ENCODE peak calls at places on chromosomes 6 and 20, in five cellular contexts. One of them, this sample, is unnamed.

GRCh38 chr6:11419763-11420453 is 117.6 kb upstream of the TMEM170B start:
- DNase-seq in cardiac fibroblast: no peak
- DNase-seq in stimulated activated CD8-positive, alpha-beta memory T cell treated with anti-CD3 and anti-CD28 coated beads, Interleukin-15, amount 100 ng/mL, for 24 hours: no peak
- DNase-seq in central memory CD4-positive, alpha-beta T cell: no peak
- DNase-seq in ACHN: no peak
- DNase-seq in this sample: no peak

GRCh38 chr6:20056350-20056992 is 155.8 kb downstream of the MBOAT1 start:
- DNase-seq in cardiac fibroblast: peak; percentile 77
- DNase-seq in stimulated activated CD8-positive, alpha-beta memory T cell treated with anti-CD3 and anti-CD28 coated beads, Interleukin-15, amount 100 ng/mL, for 24 hours: no peak
- DNase-seq in central memory CD4-positive, alpha-beta T cell: no peak
- DNase-seq in ACHN: peak; percentile 52
- DNase-seq in this sample: peak; percentile 50

GRCh38 chr6:21436625-21437024 is 156.9 kb upstream of the SOX4 start:
- DNase-seq in cardiac fibroblast: no peak
- DNase-seq in stimulated activated CD8-positive, alpha-beta memory T cell treated with anti-CD3 and anti-CD28 coated beads, Interleukin-15, amount 100 ng/mL, for 24 hours: no peak
- DNase-seq in central memory CD4-positive, alpha-beta T cell: no peak
- DNase-seq in ACHN: no peak
- DNase-seq in this sample: no peak

GRCh38 chr20:35988910-35989463 is 20.6 kb downstream of the CNBD2 start:
- DNase-seq in cardiac fibroblast: peak; percentile 17
- DNase-seq in stimulated activated CD8-positive, alpha-beta memory T cell treated with anti-CD3 and anti-CD28 coated beads, Interleukin-15, amount 100 ng/mL, for 24 hours: no peak
- DNase-seq in central memory CD4-positive, alpha-beta T cell: no peak
- DNase-seq in ACHN: no peak
- DNase-seq in this sample: no peak

GRCh38 chr6:12536416-12536815 is 180.2 kb upstream of the PHACTR1 start:
- DNase-seq in cardiac fibroblast: no peak
- DNase-seq in stimulated activated CD8-positive, alpha-beta memory T cell treated with anti-CD3 and anti-CD28 coated beads, Interleukin-15, amount 100 ng/mL, for 24 hours: no peak
- DNase-seq in central memory CD4-positive, alpha-beta T cell: no peak
- DNase-seq in ACHN: no peak
- DNase-seq in this sample: no peak

GRCh38 chr6:3798211-3798909 is 46.8 kb upstream of the PXDC1 start:
- DNase-seq in cardiac fibroblast: no peak
- DNase-seq in stimulated activated CD8-positive, alpha-beta memory T cell treated with anti-CD3 and anti-CD28 coated beads, Interleukin-15, amount 100 ng/mL, for 24 hours: no peak
- DNase-seq in central memory CD4-positive, alpha-beta T cell: no peak
- DNase-seq in ACHN: peak; percentile 72
- DNase-seq in this sample: no peak

GRCh38 chr20:62765432-62766070 is 30.7 kb upstream of the MRGBP start:
- DNase-seq in cardiac fibroblast: no peak
- DNase-seq in stimulated activated CD8-positive, alpha-beta memory T cell treated with anti-CD3 and anti-CD28 coated beads, Interleukin-15, amount 100 ng/mL, for 24 hours: no peak
- DNase-seq in central memory CD4-positive, alpha-beta T cell: no peak
- DNase-seq in ACHN: no peak
- DNase-seq in this sample: no peak

GRCh38 chr20:58546312-58546711 is 31.1 kb upstream of the APCDD1L start:
- DNase-seq in cardiac fibroblast: no peak
- DNase-seq in stimulated activated CD8-positive, alpha-beta memory T cell treated with anti-CD3 and anti-CD28 coated beads, Interleukin-15, amount 100 ng/mL, for 24 hours: no peak
- DNase-seq in central memory CD4-positive, alpha-beta T cell: no peak
- DNase-seq in ACHN: no peak
- DNase-seq in this sample: no peak

GRCh38 chr6:23980965-23981364 is 145.1 kb upstream of the NRSN1 start:
- DNase-seq in cardiac fibroblast: no peak
- DNase-seq in stimulated activated CD8-positive, alpha-beta memory T cell treated with anti-CD3 and anti-CD28 coated beads, Interleukin-15, amount 100 ng/mL, for 24 hours: no peak
- DNase-seq in central memory CD4-positive, alpha-beta T cell: no peak
- DNase-seq in ACHN: no peak
- DNase-seq in this sample: no peak

GRCh38 chr6:137493218-137494038 is 766 bp downstream of the OLIG3 start:
- DNase-seq in cardiac fibroblast: no peak
- DNase-seq in stimulated activated CD8-positive, alpha-beta memory T cell treated with anti-CD3 and anti-CD28 coated beads, Interleukin-15, amount 100 ng/mL, for 24 hours: no peak
- DNase-seq in central memory CD4-positive, alpha-beta T cell: no peak
- DNase-seq in ACHN: no peak
- DNase-seq in this sample: no peak

GRCh38 chr6:168450921-168451320 is 9.9 kb downstream of the SMOC2 start:
- DNase-seq in cardiac fibroblast: no peak
- DNase-seq in stimulated activated CD8-positive, alpha-beta memory T cell treated with anti-CD3 and anti-CD28 coated beads, Interleukin-15, amount 100 ng/mL, for 24 hours: no peak
- DNase-seq in central memory CD4-positive, alpha-beta T cell: no peak
- DNase-seq in ACHN: no peak
- DNase-seq in this sample: no peak

GRCh38 chr20:32333988-32334885 is 23.9 kb upstream of the ASXL1 start:
- DNase-seq in cardiac fibroblast: peak; percentile 67
- DNase-seq in stimulated activated CD8-positive, alpha-beta memory T cell treated with anti-CD3 and anti-CD28 coated beads, Interleukin-15, amount 100 ng/mL, for 24 hours: no peak
- DNase-seq in central memory CD4-positive, alpha-beta T cell: peak; percentile 47
- DNase-seq in ACHN: no peak
- DNase-seq in this sample: no peak

GRCh38 chr6:84193140-84193708 is 34.2 kb downstream of the CEP162 start:
- DNase-seq in cardiac fibroblast: peak; percentile 78
- DNase-seq in stimulated activated CD8-positive, alpha-beta memory T cell treated with anti-CD3 and anti-CD28 coated beads, Interleukin-15, amount 100 ng/mL, for 24 hours: no peak
- DNase-seq in central memory CD4-positive, alpha-beta T cell: no peak
- DNase-seq in ACHN: peak; percentile 58
- DNase-seq in this sample: peak; percentile 29

GRCh38 chr20:17615645-17616479 is 46.0 kb downstream of the DSTN start:
- DNase-seq in cardiac fibroblast: no peak
- DNase-seq in stimulated activated CD8-positive, alpha-beta memory T cell treated with anti-CD3 and anti-CD28 coated beads, Interleukin-15, amount 100 ng/mL, for 24 hours: no peak
- DNase-seq in central memory CD4-positive, alpha-beta T cell: no peak
- DNase-seq in ACHN: no peak
- DNase-seq in this sample: no peak

GRCh38 chr6:37779111-37779800 is 40.3 kb upstream of the ZFAND3 start:
- DNase-seq in cardiac fibroblast: no peak
- DNase-seq in stimulated activated CD8-positive, alpha-beta memory T cell treated with anti-CD3 and anti-CD28 coated beads, Interleukin-15, amount 100 ng/mL, for 24 hours: no peak
- DNase-seq in central memory CD4-positive, alpha-beta T cell: no peak
- DNase-seq in ACHN: peak; percentile 14
- DNase-seq in this sample: no peak

GRCh38 chr20:4327956-4328355 is 312.6 kb upstream of the RNF24 start:
- DNase-seq in cardiac fibroblast: no peak
- DNase-seq in stimulated activated CD8-positive, alpha-beta memory T cell treated with anti-CD3 and anti-CD28 coated beads, Interleukin-15, amount 100 ng/mL, for 24 hours: no peak
- DNase-seq in central memory CD4-positive, alpha-beta T cell: no peak
- DNase-seq in ACHN: no peak
- DNase-seq in this sample: no peak

GRCh38 chr20:33674294-33675126 is at the start of gene NECAB3:
- DNase-seq in cardiac fibroblast: peak; percentile 52
- DNase-seq in stimulated activated CD8-positive, alpha-beta memory T cell treated with anti-CD3 and anti-CD28 coated beads, Interleukin-15, amount 100 ng/mL, for 24 hours: no peak
- DNase-seq in central memory CD4-positive, alpha-beta T cell: peak; percentile 41
- DNase-seq in ACHN: peak; percentile 80
- DNase-seq in this sample: no peak

GRCh38 chr6:13461805-13462204 is 25.6 kb downstream of the GFOD1 start:
- DNase-seq in cardiac fibroblast: no peak
- DNase-seq in stimulated activated CD8-positive, alpha-beta memory T cell treated with anti-CD3 and anti-CD28 coated beads, Interleukin-15, amount 100 ng/mL, for 24 hours: no peak
- DNase-seq in central memory CD4-positive, alpha-beta T cell: no peak
- DNase-seq in ACHN: no peak
- DNase-seq in this sample: no peak

GRCh38 chr6:95478941-95479340 is 98.4 kb upstream of the MANEA start:
- DNase-seq in cardiac fibroblast: no peak
- DNase-seq in stimulated activated CD8-positive, alpha-beta memory T cell treated with anti-CD3 and anti-CD28 coated beads, Interleukin-15, amount 100 ng/mL, for 24 hours: no peak
- DNase-seq in central memory CD4-positive, alpha-beta T cell: no peak
- DNase-seq in ACHN: no peak
- DNase-seq in this sample: no peak

GRCh38 chr20:64234291-64234791 is 21.2 kb upstream of the PCMTD2 start:
- DNase-seq in cardiac fibroblast: no peak
- DNase-seq in stimulated activated CD8-positive, alpha-beta memory T cell treated with anti-CD3 and anti-CD28 coated beads, Interleukin-15, amount 100 ng/mL, for 24 hours: no peak
- DNase-seq in central memory CD4-positive, alpha-beta T cell: no peak
- DNase-seq in ACHN: no peak
- DNase-seq in this sample: no peak

GRCh38 chr20:56368351-56369134 is 9.8 kb downstream of the FAM210B start:
- DNase-seq in cardiac fibroblast: peak; percentile 23
- DNase-seq in stimulated activated CD8-positive, alpha-beta memory T cell treated with anti-CD3 and anti-CD28 coated beads, Interleukin-15, amount 100 ng/mL, for 24 hours: no peak
- DNase-seq in central memory CD4-positive, alpha-beta T cell: no peak
- DNase-seq in ACHN: no peak
- DNase-seq in this sample: no peak

GRCh38 chr6:16338577-16339262 is 100.3 kb downstream of the GMPR start:
- DNase-seq in cardiac fibroblast: peak; percentile 98
- DNase-seq in stimulated activated CD8-positive, alpha-beta memory T cell treated with anti-CD3 and anti-CD28 coated beads, Interleukin-15, amount 100 ng/mL, for 24 hours: no peak
- DNase-seq in central memory CD4-positive, alpha-beta T cell: no peak
- DNase-seq in ACHN: peak; percentile 96
- DNase-seq in this sample: peak; percentile 73

GRCh38 chr6:21742238-21742660 is 148.7 kb downstream of the SOX4 start:
- DNase-seq in cardiac fibroblast: peak; percentile 94
- DNase-seq in stimulated activated CD8-positive, alpha-beta memory T cell treated with anti-CD3 and anti-CD28 coated beads, Interleukin-15, amount 100 ng/mL, for 24 hours: no peak
- DNase-seq in central memory CD4-positive, alpha-beta T cell: no peak
- DNase-seq in ACHN: no peak
- DNase-seq in this sample: no peak

GRCh38 chr6:69985180-69985579 is 118.8 kb downstream of the COL19A1 start:
- DNase-seq in cardiac fibroblast: peak; percentile 72
- DNase-seq in stimulated activated CD8-positive, alpha-beta memory T cell treated with anti-CD3 and anti-CD28 coated beads, Interleukin-15, amount 100 ng/mL, for 24 hours: no peak
- DNase-seq in central memory CD4-positive, alpha-beta T cell: no peak
- DNase-seq in ACHN: no peak
- DNase-seq in this sample: no peak

GRCh38 chr20:50467618-50468373 is 42.4 kb upstream of the PTPN1 start:
- DNase-seq in cardiac fibroblast: peak; percentile 66
- DNase-seq in stimulated activated CD8-positive, alpha-beta memory T cell treated with anti-CD3 and anti-CD28 coated beads, Interleukin-15, amount 100 ng/mL, for 24 hours: no peak
- DNase-seq in central memory CD4-positive, alpha-beta T cell: peak; percentile 19
- DNase-seq in ACHN: peak; percentile 20
- DNase-seq in this sample: no peak

GRCh38 chr20:62753626-62754025 is 42.6 kb upstream of the MRGBP start:
- DNase-seq in cardiac fibroblast: no peak
- DNase-seq in stimulated activated CD8-positive, alpha-beta memory T cell treated with anti-CD3 and anti-CD28 coated beads, Interleukin-15, amount 100 ng/mL, for 24 hours: no peak
- DNase-seq in central memory CD4-positive, alpha-beta T cell: no peak
- DNase-seq in ACHN: no peak
- DNase-seq in this sample: no peak

This sample was measured in epithelial cell of proximal tubule.